ENCODE peak calls at places on chromosomes 4 and X, in ten cellular contexts. One of them, this sample, is unnamed.

GRCh38 chr4:37225778-37226177 is 18.8 kb upstream of the NWD2 start:
- DNase-seq in GM20000: no peak
- DNase-seq in GM23248: no peak
- DNase-seq in stimulated activated CD4-positive, alpha-beta T cell treated with anti-CD3 and anti-CD28 coated beads, Interleukin-15, amount 100 ng/mL, for 1 hour: no peak
- DNase-seq in activated T-helper 9 cell treated with anti-CD3 and anti-CD28 coated beads, Interleukin-2, amount 50 U/mL, for 16 hours: no peak
- DNase-seq in lower lobe of right lung: no peak
- DNase-seq in NCI-H2081: no peak
- DNase-seq in NCI-H69: no peak
- DNase-seq in NCI-H510A treated with DMSO at 0.1 percent for 48 hours: no peak
- DNase-seq in GM12865: no peak
- DNase-seq in this sample: no peak

GRCh38 chr4:106816501-106816900 is 219.6 kb downstream of the DKK2 start:
- DNase-seq in NCI-H69: no peak
- DNase-seq in GM12865: no peak
- DNase-seq in lower lobe of right lung: no peak
- DNase-seq in GM23248: peak; percentile 69
- DNase-seq in stimulated activated CD4-positive, alpha-beta T cell treated with anti-CD3 and anti-CD28 coated beads, Interleukin-15, amount 100 ng/mL, for 1 hour: no peak
- DNase-seq in NCI-H510A treated with DMSO at 0.1 percent for 48 hours: no peak
- DNase-seq in activated T-helper 9 cell treated with anti-CD3 and anti-CD28 coated beads, Interleukin-2, amount 50 U/mL, for 16 hours: no peak
- DNase-seq in NCI-H2081: no peak
- DNase-seq in GM20000: no peak
- DNase-seq in this sample: no peak

GRCh38 chr4:156749791-156750403 is 221.7 kb downstream of the PDGFC start:
- DNase-seq in lower lobe of right lung: no peak
- DNase-seq in NCI-H69: no peak
- DNase-seq in GM12865: no peak
- DNase-seq in NCI-H510A treated with DMSO at 0.1 percent for 48 hours: no peak
- DNase-seq in GM20000: no peak
- DNase-seq in NCI-H2081: no peak
- DNase-seq in GM23248: peak; percentile 49
- DNase-seq in stimulated activated CD4-positive, alpha-beta T cell treated with anti-CD3 and anti-CD28 coated beads, Interleukin-15, amount 100 ng/mL, for 1 hour: no peak
- DNase-seq in activated T-helper 9 cell treated with anti-CD3 and anti-CD28 coated beads, Interleukin-2, amount 50 U/mL, for 16 hours: no peak
- DNase-seq in this sample: no peak

GRCh38 chr4:112514449-112515277 is 1.3 kb downstream of the NEUROG2 start:
- DNase-seq in activated T-helper 9 cell treated with anti-CD3 and anti-CD28 coated beads, Interleukin-2, amount 50 U/mL, for 16 hours: no peak
- DNase-seq in GM20000: peak; percentile 70
- DNase-seq in lower lobe of right lung: no peak
- DNase-seq in NCI-H2081: peak; percentile 27
- DNase-seq in NCI-H510A treated with DMSO at 0.1 percent for 48 hours: no peak
- DNase-seq in GM23248: no peak
- DNase-seq in GM12865: peak; percentile 54
- DNase-seq in NCI-H69: peak; percentile 72
- DNase-seq in stimulated activated CD4-positive, alpha-beta T cell treated with anti-CD3 and anti-CD28 coated beads, Interleukin-15, amount 100 ng/mL, for 1 hour: no peak
- DNase-seq in this sample: no peak

GRCh38 chr4:41792166-41792565 is 43.6 kb upstream of the PHOX2B start:
- DNase-seq in NCI-H69: no peak
- DNase-seq in stimulated activated CD4-positive, alpha-beta T cell treated with anti-CD3 and anti-CD28 coated beads, Interleukin-15, amount 100 ng/mL, for 1 hour: no peak
- DNase-seq in NCI-H2081: no peak
- DNase-seq in lower lobe of right lung: no peak
- DNase-seq in GM12865: no peak
- DNase-seq in NCI-H510A treated with DMSO at 0.1 percent for 48 hours: no peak
- DNase-seq in GM20000: no peak
- DNase-seq in activated T-helper 9 cell treated with anti-CD3 and anti-CD28 coated beads, Interleukin-2, amount 50 U/mL, for 16 hours: no peak
- DNase-seq in GM23248: no peak
- DNase-seq in this sample: no peak

GRCh38 chr4:40749717-40750460 is at the start of gene NSUN7:
- DNase-seq in NCI-H510A treated with DMSO at 0.1 percent for 48 hours: peak; percentile 63
- DNase-seq in GM20000: peak; percentile 47
- DNase-seq in NCI-H2081: peak; percentile 90
- DNase-seq in lower lobe of right lung: peak; percentile 89
- DNase-seq in activated T-helper 9 cell treated with anti-CD3 and anti-CD28 coated beads, Interleukin-2, amount 50 U/mL, for 16 hours: no peak
- DNase-seq in GM23248: peak; percentile 38
- DNase-seq in NCI-H69: peak; percentile 93
- DNase-seq in stimulated activated CD4-positive, alpha-beta T cell treated with anti-CD3 and anti-CD28 coated beads, Interleukin-15, amount 100 ng/mL, for 1 hour: no peak
- DNase-seq in GM12865: peak; percentile 58
- DNase-seq in this sample: no peak

GRCh38 chr4:94406668-94407437 is 44.9 kb upstream of the PDLIM5 start:
- DNase-seq in NCI-H510A treated with DMSO at 0.1 percent for 48 hours: peak; percentile 81
- DNase-seq in NCI-H2081: peak; percentile 54
- DNase-seq in NCI-H69: peak; percentile 71
- DNase-seq in GM23248: peak; percentile 84
- DNase-seq in stimulated activated CD4-positive, alpha-beta T cell treated with anti-CD3 and anti-CD28 coated beads, Interleukin-15, amount 100 ng/mL, for 1 hour: peak; percentile 9
- DNase-seq in GM12865: peak; percentile 87
- DNase-seq in activated T-helper 9 cell treated with anti-CD3 and anti-CD28 coated beads, Interleukin-2, amount 50 U/mL, for 16 hours: peak; percentile 5
- DNase-seq in lower lobe of right lung: peak; percentile 57
- DNase-seq in GM20000: peak; percentile 39
- DNase-seq in this sample: peak; percentile 75

GRCh38 chr4:115323106-115323684 is 209.8 kb upstream of the NDST4 start:
- DNase-seq in NCI-H510A treated with DMSO at 0.1 percent for 48 hours: no peak
- DNase-seq in stimulated activated CD4-positive, alpha-beta T cell treated with anti-CD3 and anti-CD28 coated beads, Interleukin-15, amount 100 ng/mL, for 1 hour: no peak
- DNase-seq in GM12865: no peak
- DNase-seq in GM20000: no peak
- DNase-seq in NCI-H2081: peak; percentile 93
- DNase-seq in NCI-H69: peak; percentile 95
- DNase-seq in activated T-helper 9 cell treated with anti-CD3 and anti-CD28 coated beads, Interleukin-2, amount 50 U/mL, for 16 hours: no peak
- DNase-seq in GM23248: peak; percentile 30
- DNase-seq in lower lobe of right lung: no peak
- DNase-seq in this sample: no peak

GRCh38 chr4:106530816-106531215 is 162.2 kb upstream of the GIMD1 start:
- DNase-seq in activated T-helper 9 cell treated with anti-CD3 and anti-CD28 coated beads, Interleukin-2, amount 50 U/mL, for 16 hours: no peak
- DNase-seq in GM12865: no peak
- DNase-seq in NCI-H69: no peak
- DNase-seq in lower lobe of right lung: no peak
- DNase-seq in GM20000: no peak
- DNase-seq in stimulated activated CD4-positive, alpha-beta T cell treated with anti-CD3 and anti-CD28 coated beads, Interleukin-15, amount 100 ng/mL, for 1 hour: no peak
- DNase-seq in GM23248: peak; percentile 26
- DNase-seq in NCI-H510A treated with DMSO at 0.1 percent for 48 hours: no peak
- DNase-seq in NCI-H2081: no peak
- DNase-seq in this sample: no peak

GRCh38 chr4:41185614-41186609 is 28.4 kb downstream of the APBB2 start:
- DNase-seq in NCI-H69: peak; percentile 50
- DNase-seq in activated T-helper 9 cell treated with anti-CD3 and anti-CD28 coated beads, Interleukin-2, amount 50 U/mL, for 16 hours: no peak
- DNase-seq in NCI-H2081: no peak
- DNase-seq in lower lobe of right lung: no peak
- DNase-seq in GM23248: peak; percentile 29
- DNase-seq in GM20000: no peak
- DNase-seq in stimulated activated CD4-positive, alpha-beta T cell treated with anti-CD3 and anti-CD28 coated beads, Interleukin-15, amount 100 ng/mL, for 1 hour: no peak
- DNase-seq in NCI-H510A treated with DMSO at 0.1 percent for 48 hours: no peak
- DNase-seq in GM12865: no peak
- DNase-seq in this sample: no peak

GRCh38 chr4:113502883-113503282 is 258.7 kb downstream of the CAMK2D start:
- DNase-seq in lower lobe of right lung: no peak
- DNase-seq in NCI-H510A treated with DMSO at 0.1 percent for 48 hours: no peak
- DNase-seq in NCI-H2081: no peak
- DNase-seq in GM12865: no peak
- DNase-seq in stimulated activated CD4-positive, alpha-beta T cell treated with anti-CD3 and anti-CD28 coated beads, Interleukin-15, amount 100 ng/mL, for 1 hour: no peak
- DNase-seq in GM20000: no peak
- DNase-seq in GM23248: no peak
- DNase-seq in activated T-helper 9 cell treated with anti-CD3 and anti-CD28 coated beads, Interleukin-2, amount 50 U/mL, for 16 hours: no peak
- DNase-seq in NCI-H69: no peak
- DNase-seq in this sample: no peak

GRCh38 chr4:4492161-4492847 is 49.5 kb downstream of the STX18 start:
- DNase-seq in NCI-H2081: no peak
- DNase-seq in stimulated activated CD4-positive, alpha-beta T cell treated with anti-CD3 and anti-CD28 coated beads, Interleukin-15, amount 100 ng/mL, for 1 hour: no peak
- DNase-seq in GM20000: peak; percentile 59
- DNase-seq in GM23248: peak; percentile 79
- DNase-seq in NCI-H510A treated with DMSO at 0.1 percent for 48 hours: no peak
- DNase-seq in activated T-helper 9 cell treated with anti-CD3 and anti-CD28 coated beads, Interleukin-2, amount 50 U/mL, for 16 hours: no peak
- DNase-seq in NCI-H69: no peak
- DNase-seq in lower lobe of right lung: no peak
- DNase-seq in GM12865: peak; percentile 74
- DNase-seq in this sample: no peak

GRCh38 chrX:119398974-119399771 is at the start of gene SLC25A43:
- DNase-seq in NCI-H510A treated with DMSO at 0.1 percent for 48 hours: peak; percentile 19
- DNase-seq in stimulated activated CD4-positive, alpha-beta T cell treated with anti-CD3 and anti-CD28 coated beads, Interleukin-15, amount 100 ng/mL, for 1 hour: no peak
- DNase-seq in activated T-helper 9 cell treated with anti-CD3 and anti-CD28 coated beads, Interleukin-2, amount 50 U/mL, for 16 hours: peak; percentile 6
- DNase-seq in GM20000: peak; percentile 89
- DNase-seq in lower lobe of right lung: peak; percentile 66
- DNase-seq in GM12865: peak; percentile 58
- DNase-seq in NCI-H2081: peak; percentile 36
- DNase-seq in NCI-H69: peak; percentile 12
- DNase-seq in GM23248: peak; percentile 61
- DNase-seq in this sample: no peak

GRCh38 chrX:105328773-105329172 is 108.3 kb upstream of the TEX13A start:
- DNase-seq in NCI-H69: no peak
- DNase-seq in lower lobe of right lung: no peak
- DNase-seq in stimulated activated CD4-positive, alpha-beta T cell treated with anti-CD3 and anti-CD28 coated beads, Interleukin-15, amount 100 ng/mL, for 1 hour: no peak
- DNase-seq in activated T-helper 9 cell treated with anti-CD3 and anti-CD28 coated beads, Interleukin-2, amount 50 U/mL, for 16 hours: no peak
- DNase-seq in GM23248: no peak
- DNase-seq in NCI-H2081: no peak
- DNase-seq in NCI-H510A treated with DMSO at 0.1 percent for 48 hours: no peak
- DNase-seq in GM20000: no peak
- DNase-seq in GM12865: no peak
- DNase-seq in this sample: no peak

GRCh38 chr4:166290426-166290825 is 417.4 kb downstream of the TLL1 start:
- DNase-seq in GM23248: no peak
- DNase-seq in lower lobe of right lung: no peak
- DNase-seq in GM20000: no peak
- DNase-seq in NCI-H510A treated with DMSO at 0.1 percent for 48 hours: no peak
- DNase-seq in NCI-H2081: peak; percentile 62
- DNase-seq in activated T-helper 9 cell treated with anti-CD3 and anti-CD28 coated beads, Interleukin-2, amount 50 U/mL, for 16 hours: no peak
- DNase-seq in stimulated activated CD4-positive, alpha-beta T cell treated with anti-CD3 and anti-CD28 coated beads, Interleukin-15, amount 100 ng/mL, for 1 hour: no peak
- DNase-seq in GM12865: no peak
- DNase-seq in NCI-H69: peak; percentile 8
- DNase-seq in this sample: no peak

GRCh38 chr4:143626134-143626859 is 74.2 kb downstream of the FREM3 start:
- DNase-seq in NCI-H2081: peak; percentile 8
- DNase-seq in activated T-helper 9 cell treated with anti-CD3 and anti-CD28 coated beads, Interleukin-2, amount 50 U/mL, for 16 hours: no peak
- DNase-seq in stimulated activated CD4-positive, alpha-beta T cell treated with anti-CD3 and anti-CD28 coated beads, Interleukin-15, amount 100 ng/mL, for 1 hour: no peak
- DNase-seq in NCI-H510A treated with DMSO at 0.1 percent for 48 hours: peak; percentile 75
- DNase-seq in GM23248: peak; percentile 63
- DNase-seq in GM12865: no peak
- DNase-seq in NCI-H69: peak; percentile 9
- DNase-seq in lower lobe of right lung: peak; percentile 52
- DNase-seq in GM20000: no peak
- DNase-seq in this sample: peak; percentile 59

GRCh38 chrX:19793471-19793870 is 93.9 kb downstream of the SH3KBP1 start:
- DNase-seq in GM20000: no peak
- DNase-seq in NCI-H69: no peak
- DNase-seq in NCI-H510A treated with DMSO at 0.1 percent for 48 hours: no peak
- DNase-seq in GM23248: peak; percentile 64
- DNase-seq in activated T-helper 9 cell treated with anti-CD3 and anti-CD28 coated beads, Interleukin-2, amount 50 U/mL, for 16 hours: no peak
- DNase-seq in stimulated activated CD4-positive, alpha-beta T cell treated with anti-CD3 and anti-CD28 coated beads, Interleukin-15, amount 100 ng/mL, for 1 hour: no peak
- DNase-seq in NCI-H2081: no peak
- DNase-seq in GM12865: no peak
- DNase-seq in lower lobe of right lung: no peak
- DNase-seq in this sample: no peak

GRCh38 chr4:173038192-173038896 is 130.3 kb upstream of the GALNT7 start:
- DNase-seq in GM20000: no peak
- DNase-seq in NCI-H2081: peak; percentile 37
- DNase-seq in GM12865: no peak
- DNase-seq in NCI-H69: peak; percentile 76
- DNase-seq in activated T-helper 9 cell treated with anti-CD3 and anti-CD28 coated beads, Interleukin-2, amount 50 U/mL, for 16 hours: no peak
- DNase-seq in lower lobe of right lung: no peak
- DNase-seq in GM23248: no peak
- DNase-seq in NCI-H510A treated with DMSO at 0.1 percent for 48 hours: peak; percentile 39
- DNase-seq in stimulated activated CD4-positive, alpha-beta T cell treated with anti-CD3 and anti-CD28 coated beads, Interleukin-15, amount 100 ng/mL, for 1 hour: no peak
- DNase-seq in this sample: peak; percentile 97

GRCh38 chr4:21380861-21381260 is 567.7 kb downstream of the KCNIP4 start:
- DNase-seq in GM23248: no peak
- DNase-seq in NCI-H2081: peak; percentile 13
- DNase-seq in GM20000: no peak
- DNase-seq in NCI-H69: no peak
- DNase-seq in activated T-helper 9 cell treated with anti-CD3 and anti-CD28 coated beads, Interleukin-2, amount 50 U/mL, for 16 hours: no peak
- DNase-seq in lower lobe of right lung: no peak
- DNase-seq in stimulated activated CD4-positive, alpha-beta T cell treated with anti-CD3 and anti-CD28 coated beads, Interleukin-15, amount 100 ng/mL, for 1 hour: no peak
- DNase-seq in NCI-H510A treated with DMSO at 0.1 percent for 48 hours: no peak
- DNase-seq in GM12865: no peak
- DNase-seq in this sample: no peak

GRCh38 chr4:141538001-141538400 is 98.4 kb upstream of the IL15 start:
- DNase-seq in GM12865: no peak
- DNase-seq in lower lobe of right lung: no peak
- DNase-seq in NCI-H510A treated with DMSO at 0.1 percent for 48 hours: no peak
- DNase-seq in GM20000: no peak
- DNase-seq in stimulated activated CD4-positive, alpha-beta T cell treated with anti-CD3 and anti-CD28 coated beads, Interleukin-15, amount 100 ng/mL, for 1 hour: no peak
- DNase-seq in NCI-H2081: no peak
- DNase-seq in activated T-helper 9 cell treated with anti-CD3 and anti-CD28 coated beads, Interleukin-2, amount 50 U/mL, for 16 hours: no peak
- DNase-seq in GM23248: no peak
- DNase-seq in NCI-H69: no peak
- DNase-seq in this sample: no peak

GRCh38 chr4:87304659-87305277 is 17.9 kb downstream of the HSD17B13 start:
- DNase-seq in stimulated activated CD4-positive, alpha-beta T cell treated with anti-CD3 and anti-CD28 coated beads, Interleukin-15, amount 100 ng/mL, for 1 hour: no peak
- DNase-seq in GM23248: no peak
- DNase-seq in GM12865: no peak
- DNase-seq in NCI-H2081: no peak
- DNase-seq in NCI-H69: no peak
- DNase-seq in GM20000: no peak
- DNase-seq in NCI-H510A treated with DMSO at 0.1 percent for 48 hours: peak; percentile 47
- DNase-seq in activated T-helper 9 cell treated with anti-CD3 and anti-CD28 coated beads, Interleukin-2, amount 50 U/mL, for 16 hours: no peak
- DNase-seq in lower lobe of right lung: no peak
- DNase-seq in this sample: peak; percentile 93

GRCh38 chr4:150209140-150209829 is 131.0 kb downstream of the DCLK2 start:
- DNase-seq in GM12865: peak; percentile 64
- DNase-seq in stimulated activated CD4-positive, alpha-beta T cell treated with anti-CD3 and anti-CD28 coated beads, Interleukin-15, amount 100 ng/mL, for 1 hour: no peak
- DNase-seq in GM23248: peak; percentile 68
- DNase-seq in NCI-H2081: no peak
- DNase-seq in lower lobe of right lung: peak; percentile 64
- DNase-seq in GM20000: peak; percentile 63
- DNase-seq in activated T-helper 9 cell treated with anti-CD3 and anti-CD28 coated beads, Interleukin-2, amount 50 U/mL, for 16 hours: no peak
- DNase-seq in NCI-H69: peak; percentile 60
- DNase-seq in NCI-H510A treated with DMSO at 0.1 percent for 48 hours: peak; percentile 15
- DNase-seq in this sample: peak; percentile 32

GRCh38 chr4:1746919-1747602 is 25.7 kb downstream of the TACC3 start:
- DNase-seq in stimulated activated CD4-positive, alpha-beta T cell treated with anti-CD3 and anti-CD28 coated beads, Interleukin-15, amount 100 ng/mL, for 1 hour: no peak
- DNase-seq in NCI-H510A treated with DMSO at 0.1 percent for 48 hours: no peak
- DNase-seq in NCI-H69: no peak
- DNase-seq in NCI-H2081: no peak
- DNase-seq in activated T-helper 9 cell treated with anti-CD3 and anti-CD28 coated beads, Interleukin-2, amount 50 U/mL, for 16 hours: no peak
- DNase-seq in GM20000: peak; percentile 32
- DNase-seq in lower lobe of right lung: no peak
- DNase-seq in GM12865: no peak
- DNase-seq in GM23248: no peak
- DNase-seq in this sample: no peak

GRCh38 chr4:162659716-162660115 is 495.9 kb upstream of the FSTL5 start:
- DNase-seq in GM23248: no peak
- DNase-seq in NCI-H510A treated with DMSO at 0.1 percent for 48 hours: no peak
- DNase-seq in stimulated activated CD4-positive, alpha-beta T cell treated with anti-CD3 and anti-CD28 coated beads, Interleukin-15, amount 100 ng/mL, for 1 hour: no peak
- DNase-seq in activated T-helper 9 cell treated with anti-CD3 and anti-CD28 coated beads, Interleukin-2, amount 50 U/mL, for 16 hours: no peak
- DNase-seq in NCI-H2081: no peak
- DNase-seq in GM20000: no peak
- DNase-seq in lower lobe of right lung: no peak
- DNase-seq in GM12865: no peak
- DNase-seq in NCI-H69: peak; percentile 4
- DNase-seq in this sample: no peak

GRCh38 chrX:107718156-107718621 is 57.4 kb downstream of the TSC22D3 start:
- DNase-seq in GM20000: peak; percentile 42
- DNase-seq in GM12865: peak; percentile 78
- DNase-seq in NCI-H510A treated with DMSO at 0.1 percent for 48 hours: peak; percentile 49
- DNase-seq in stimulated activated CD4-positive, alpha-beta T cell treated with anti-CD3 and anti-CD28 coated beads, Interleukin-15, amount 100 ng/mL, for 1 hour: peak; percentile 31
- DNase-seq in activated T-helper 9 cell treated with anti-CD3 and anti-CD28 coated beads, Interleukin-2, amount 50 U/mL, for 16 hours: peak; percentile 56
- DNase-seq in GM23248: peak; percentile 75
- DNase-seq in NCI-H69: peak; percentile 78
- DNase-seq in NCI-H2081: peak; percentile 77
- DNase-seq in lower lobe of right lung: peak; percentile 66
- DNase-seq in this sample: no peak

GRCh38 chr4:158962396-158962795 is 140.5 kb upstream of the RAPGEF2 start:
- DNase-seq in stimulated activated CD4-positive, alpha-beta T cell treated with anti-CD3 and anti-CD28 coated beads, Interleukin-15, amount 100 ng/mL, for 1 hour: no peak
- DNase-seq in GM20000: no peak
- DNase-seq in NCI-H69: peak; percentile 5
- DNase-seq in NCI-H2081: no peak
- DNase-seq in activated T-helper 9 cell treated with anti-CD3 and anti-CD28 coated beads, Interleukin-2, amount 50 U/mL, for 16 hours: no peak
- DNase-seq in GM12865: no peak
- DNase-seq in lower lobe of right lung: no peak
- DNase-seq in NCI-H510A treated with DMSO at 0.1 percent for 48 hours: no peak
- DNase-seq in GM23248: no peak
- DNase-seq in this sample: no peak

This sample was measured in LNCaP clone FGC.